ENCODE peak calls at places on chromosomes 7 and 10, in eight cellular contexts. B is tibial artery; J is fibroblast of pulmonary artery; F is HCT116; E is astrocyte of the spinal cord; G is B cell; T is CD8-positive, alpha-beta T cell; Q is HFF-Myc. S is an unnamed sample.

GRCh38 chr7:30937426-30937825 is 25.8 kb downstream of the AQP1 start:
- DNase-seq in E (no peak), T (no peak), J (no peak), B (no peak), G (no peak), F (no peak), Q (no peak), S (no peak)

GRCh38 chr7:112001089-112001826 is 204.9 kb downstream of the DOCK4 start:
- DNase-seq in J (peak; percentile 95), B (no peak), T (no peak), E (peak; percentile 88), F (peak; percentile 37), G (no peak), Q (peak; percentile 5), S (no peak)

GRCh38 chr7:45943986-45944385 is 22.9 kb upstream of the IGFBP3 start:
- DNase-seq in F (no peak), J (no peak), G (no peak), B (no peak), T (no peak), Q (no peak), E (no peak), S (no peak)

GRCh38 chr10:131636841-131637724 is 263.7 kb upstream of the PPP2R2D start:
- DNase-seq in G (no peak), J (no peak), F (no peak), Q (no peak), T (peak; percentile 25), B (peak; percentile 9), E (no peak), S (no peak)

GRCh38 chr7:85065888-85066485 is 120.9 kb downstream of the SEMA3D start:
- DNase-seq in G (no peak), F (no peak), B (no peak), J (peak; percentile 17), E (no peak), Q (no peak), T (no peak), S (no peak)

GRCh38 chr10:44853148-44853734 is 57.9 kb upstream of the TMEM72 start:
- DNase-seq in E (peak; percentile 30), B (no peak), J (peak; percentile 74), T (no peak), G (peak; percentile 10), Q (no peak), F (no peak), S (no peak)

GRCh38 chr10:3067859-3068179 is 471 bp downstream of the PFKP start:
- DNase-seq in B (no peak), Q (no peak), E (no peak), T (no peak), F (no peak), G (no peak), J (no peak), S (peak; percentile 42)

GRCh38 chr10:69684981-69685353 is 54.9 kb downstream of the FAM241B start:
- DNase-seq in G (no peak), J (no peak), Q (no peak), F (no peak), B (no peak), T (no peak), E (no peak), S (no peak)

GRCh38 chr7:151085691-151086620 is at the start of gene AGAP3:
- DNase-seq in F (peak; percentile 67), E (peak; percentile 77), G (peak; percentile 55), T (no peak), B (peak; percentile 89), Q (no peak), J (peak; percentile 70), S (peak; percentile 48)

GRCh38 chr7:126988022-126988421 is 264.7 kb downstream of the GRM8 start:
- DNase-seq in B (no peak), F (no peak), E (no peak), J (no peak), T (no peak), Q (no peak), G (no peak), S (no peak)

GRCh38 chr7:84277628-84278224 is 83.1 kb upstream of the SEMA3A start:
- DNase-seq in J (no peak), E (peak; percentile 19), F (no peak), Q (no peak), T (no peak), G (no peak), B (no peak), S (no peak)

GRCh38 chr7:150408393-150409299 is 29.5 kb downstream of the ZNF775 start:
- DNase-seq in G (peak; percentile 90), T (no peak), E (no peak), B (no peak), J (no peak), F (no peak), Q (no peak), S (no peak)

GRCh38 chr7:55085511-55086412 is 66.9 kb downstream of the EGFR start:
- DNase-seq in G (peak; percentile 14), J (no peak), Q (no peak), T (no peak), E (no peak), F (no peak), B (no peak), S (no peak)

GRCh38 chr7:20998309-20998708 is 211.6 kb upstream of the SP8 start:
- DNase-seq in Q (no peak), T (no peak), J (no peak), E (no peak), B (no peak), G (no peak), F (peak; percentile 38), S (no peak)

DNA sequence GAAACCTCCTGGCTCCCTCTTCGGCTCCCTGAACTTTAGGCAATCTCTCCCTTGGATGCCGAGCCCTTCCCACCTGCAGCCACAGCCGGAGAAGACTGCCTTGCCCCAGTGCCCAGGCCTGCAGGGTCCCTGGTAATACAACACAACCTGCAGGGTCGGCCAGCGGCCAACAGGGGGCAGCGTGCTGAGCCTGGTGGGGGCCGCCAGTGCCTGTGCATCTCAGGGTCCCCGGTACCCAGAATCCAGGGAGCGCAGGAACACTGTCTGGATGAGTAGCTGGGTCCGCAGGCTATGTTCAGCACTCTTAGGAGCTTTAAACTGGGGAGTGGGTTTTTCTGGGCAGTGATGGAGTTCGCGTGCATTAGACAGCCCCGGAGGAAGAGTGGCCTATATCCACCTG is 17.5 kb upstream of the C10orf71 start:
- DNase-seq in J (no peak), F (no peak), G (peak; percentile 17), E (no peak), B (no peak), T (no peak), Q (no peak), S (no peak)
- TF ChIP-seq CTCF in J (no peak), F (no peak), G (no peak), E (peak; percentile 32), B (no peak), T (no peak), Q (peak; percentile 58), S (peak; percentile 75)

DNA sequence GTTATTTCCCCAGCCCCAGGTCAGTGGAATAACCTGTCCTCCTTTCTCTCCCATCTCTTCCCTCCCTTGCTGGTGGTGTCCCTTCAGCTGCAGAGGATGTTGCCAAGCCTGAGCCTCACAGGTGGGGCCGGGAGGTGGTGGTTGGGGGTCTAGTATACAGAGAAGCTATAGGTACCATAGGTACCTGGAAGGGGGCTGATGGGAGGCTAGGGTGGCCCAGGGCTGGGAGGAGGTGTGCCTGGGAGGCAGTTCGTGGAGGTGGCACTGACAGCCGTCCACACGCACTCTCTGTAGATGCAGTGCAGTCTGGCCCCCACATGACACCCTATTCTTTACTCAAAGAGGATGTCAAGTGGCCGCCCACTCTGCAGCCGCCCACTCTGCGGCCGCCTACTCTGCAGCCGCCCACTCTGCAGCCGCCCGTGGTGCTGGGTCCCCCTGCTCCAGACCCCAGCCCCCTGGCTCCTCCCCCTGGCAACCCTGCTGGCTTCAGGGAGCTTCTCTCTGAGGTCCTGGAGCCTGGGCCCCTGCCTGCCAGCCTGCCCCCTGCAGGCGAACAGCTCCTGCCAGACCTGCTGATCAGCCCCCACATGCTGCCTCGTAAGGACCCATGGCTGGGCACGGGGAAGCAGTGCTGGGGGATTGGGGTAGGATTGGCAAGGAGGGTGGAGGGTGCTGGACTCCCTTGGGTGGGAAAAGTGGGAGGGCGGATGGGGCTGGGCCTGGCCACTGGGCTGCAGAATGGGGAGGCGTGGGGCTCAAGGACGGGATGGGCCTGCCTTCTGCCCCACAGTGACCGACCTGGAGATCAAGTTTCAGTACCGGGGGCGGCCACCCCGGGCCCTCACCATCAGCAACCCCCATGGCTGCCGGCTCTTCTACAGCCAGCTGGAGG is 9.5 kb downstream of the IRF5 start:
- DNase-seq in Q (no peak), T (no peak), G (no peak), F (no peak), E (no peak), J (no peak), B (no peak), S (no peak)
- TF ChIP-seq CTCF in Q (peak; percentile 29), T (no peak), G (no peak), F (no peak), E (peak; percentile 17), J (no peak), B (no peak), S (peak; percentile 60)

DNA sequence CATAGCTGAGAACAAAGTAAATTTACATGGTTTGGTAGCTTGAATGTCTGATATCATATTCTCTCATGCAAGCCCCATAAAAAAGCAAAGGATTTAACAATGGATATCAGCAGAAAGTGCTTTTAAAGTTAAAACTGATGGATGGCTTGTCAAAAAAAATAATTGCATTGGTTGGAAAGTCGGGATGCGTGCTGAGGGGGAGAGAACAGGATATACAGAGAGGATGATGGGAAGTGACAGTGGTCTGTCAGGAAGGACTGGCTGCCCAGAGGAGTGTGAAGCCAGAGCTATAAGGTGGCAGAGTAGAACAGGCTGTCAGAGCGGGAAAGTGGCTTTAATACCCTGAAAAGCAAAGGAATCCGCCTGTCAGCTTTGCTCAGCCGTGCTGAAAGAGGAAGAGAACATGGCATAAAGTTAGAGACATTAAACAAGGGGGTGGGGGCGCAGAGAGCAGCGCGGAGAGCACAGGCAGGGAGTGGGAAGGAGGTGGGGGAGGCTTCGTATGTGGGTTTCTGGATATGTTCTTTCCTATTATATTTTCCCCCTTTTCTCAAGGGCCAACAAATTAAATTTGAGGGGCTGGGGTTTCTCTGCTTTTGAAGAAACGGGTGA is 493.0 kb downstream of the LRMDA start:
- DNase-seq in E (no peak), Q (no peak), J (no peak), B (no peak), G (no peak), T (no peak), F (no peak), S (no peak)
- TF ChIP-seq CTCF in E (no peak), Q (no peak), J (no peak), B (no peak), G (no peak), T (no peak), F (no peak), S (no peak)

DNA sequence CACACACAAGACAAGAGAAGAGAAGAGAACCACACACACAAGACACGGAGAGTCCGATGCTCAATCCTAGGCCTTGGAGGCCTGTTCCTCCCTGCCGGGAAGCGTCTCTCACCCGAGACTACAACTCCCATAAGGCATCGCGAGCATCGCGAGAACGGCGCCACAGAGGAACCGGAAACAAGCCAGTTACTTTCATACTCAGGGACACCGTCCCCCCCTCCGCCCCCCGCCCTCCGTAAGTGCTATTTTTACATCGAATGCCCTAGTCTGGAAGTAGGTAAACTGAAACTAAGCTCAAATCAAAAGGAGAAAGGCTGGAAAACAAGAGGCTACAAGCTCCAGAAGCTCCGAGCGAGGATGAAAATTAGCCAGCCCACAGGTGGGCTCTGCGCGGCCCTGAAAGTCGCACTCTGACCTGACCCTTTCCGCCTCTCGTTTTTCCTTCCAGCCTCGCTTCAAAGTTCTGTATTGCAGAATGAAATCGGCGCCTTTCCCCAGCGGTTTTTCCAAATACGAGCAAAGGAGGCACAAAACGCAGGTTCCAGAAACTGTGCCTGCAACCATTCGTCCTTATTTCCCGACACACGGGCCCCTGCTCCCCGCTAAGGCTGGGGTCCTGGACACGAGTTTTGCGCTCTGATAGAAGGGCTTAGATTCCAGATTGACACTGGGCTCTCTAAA is 11.5 kb upstream of the DNAJC12 start:
- DNase-seq in G (peak; percentile 94), B (peak; percentile 95), T (peak; percentile 96), F (peak; percentile 87), E (peak; percentile 97), J (peak; percentile 96), Q (peak; percentile 86), S (peak; percentile 92)
- TF ChIP-seq CTCF in G (no peak), B (peak; percentile 3), T (no peak), F (no peak), E (no peak), J (no peak), Q (no peak), S (no peak)

S was measured in OCI-LY7.